ENCODE peak calls at places on chromosomes 4 and X, in five cellular contexts. A is right lobe of liver, N is IMR-90, L is body of pancreas, T is uterus. C is an unnamed sample.

GRCh38 chrX:12469296-12469695 is 321.9 kb upstream of the PRPS2 start:
- DNase-seq in A (no peak), N (no peak), L (no peak), T (no peak), C (no peak)

GRCh38 chr4:173855015-173855414 is 325.0 kb upstream of the HAND2 start:
- DNase-seq in A (no peak), N (no peak), L (no peak), T (no peak), C (no peak)

GRCh38 chrX:318068-318738 is 393 bp downstream of the GTPBP6 start:
- DNase-seq in A (peak), N (peak), L (peak), T (peak), C (peak)

GRCh38 chr4:73853246-73853704 is at the start of gene PF4V1:
- DNase-seq in A (no peak), N (no peak), L (peak), T (no peak), C (no peak)

GRCh38 chr4:15665738-15666365 is 10.7 kb upstream of the FBXL5 start:
- DNase-seq in A (no peak), N (peak), L (no peak), T (no peak), C (no peak)

GRCh38 chr4:138728566-138728965 is 287.0 kb upstream of the NOCT start:
- DNase-seq in A (no peak), N (no peak), L (no peak), T (no peak), C (no peak)

GRCh38 chr4:101163936-101164335 is 183.4 kb downstream of the PPP3CA start:
- DNase-seq in A (no peak), N (peak), L (no peak), T (no peak), C (no peak)

GRCh38 chr4:174523003-174523693 is 860 bp upstream of the HPGD start:
- DNase-seq in A (peak), N (no peak), L (no peak), T (peak), C (no peak)

GRCh38 chr4:97938141-97938540 is 205.1 kb downstream of the STPG2 start:
- DNase-seq in A (no peak), N (no peak), L (no peak), T (no peak), C (no peak)

GRCh38 chr4:37531156-37531555 is 155.0 kb downstream of the RELL1 start:
- DNase-seq in A (no peak), N (no peak), L (no peak), T (no peak), C (no peak)

GRCh38 chr4:90950385-90950841 is 823.2 kb downstream of the CCSER1 start:
- DNase-seq in A (no peak), N (no peak), L (no peak), T (no peak), C (no peak)

GRCh38 chr4:43330288-43330687 is 437.8 kb downstream of the GRXCR1 start:
- DNase-seq in A (no peak), N (peak), L (no peak), T (no peak), C (no peak)

GRCh38 chr4:186190456-186191265 is 706 bp upstream of the CYP4V2 start:
- DNase-seq in A (no peak), N (no peak), L (peak), T (no peak), C (peak)

GRCh38 chr4:20474119-20474518 is 222.4 kb downstream of the SLIT2 start:
- DNase-seq in A (no peak), N (peak), L (no peak), T (no peak), C (no peak)

GRCh38 chr4:151992301-151992700 is 231.5 kb upstream of the GATB start:
- DNase-seq in A (no peak), N (no peak), L (no peak), T (no peak), C (no peak)

GRCh38 chr4:108135549-108136209 is 33.1 kb downstream of the LEF1 start:
- DNase-seq in A (no peak), N (no peak), L (no peak), T (no peak), C (peak)

GRCh38 chr4:150297861-150298474 is 219.7 kb downstream of the DCLK2 start:
- DNase-seq in A (no peak), N (peak), L (peak), T (peak), C (peak)

GRCh38 chr4:124694961-124695598 is 17.5 kb downstream of the ANKRD50 start:
- DNase-seq in A (no peak), N (peak), L (no peak), T (no peak), C (no peak)

GRCh38 chr4:24642941-24643628 is 58.7 kb upstream of the DHX15 start:
- DNase-seq in A (no peak), N (peak), L (no peak), T (no peak), C (no peak)

GRCh38 chr4:65635051-65635821 is 35.1 kb downstream of the EPHA5 start:
- DNase-seq in A (no peak), N (no peak), L (no peak), T (no peak), C (no peak)

GRCh38 chr4:176425035-176425434 is 105.3 kb downstream of the SPCS3 start:
- DNase-seq in A (no peak), N (peak), L (no peak), T (no peak), C (no peak)

DNA sequence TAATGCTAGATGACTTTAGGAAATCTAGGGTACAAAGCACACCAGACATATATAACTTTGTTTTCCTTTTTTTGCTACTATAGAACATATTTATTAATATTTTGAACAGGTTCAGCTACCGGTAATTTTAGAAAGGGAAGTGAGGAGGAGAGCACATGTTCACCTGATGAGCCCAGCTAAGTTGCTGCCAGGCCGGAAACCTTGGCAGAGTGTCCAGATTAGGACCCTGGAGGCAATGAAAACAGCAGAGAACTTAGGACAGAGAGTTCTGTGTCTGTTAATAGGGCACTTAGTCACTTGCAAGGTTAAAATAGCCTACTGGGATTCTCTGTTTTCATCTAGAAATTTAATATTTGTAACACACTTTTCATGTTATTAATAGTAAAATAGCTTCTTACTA is 348.9 kb upstream of the CPEB2 start:
- DNase-seq in A (no peak), N (no peak), L (no peak), T (no peak), C (no peak)
- H3K27ac ChIP-seq in A (no peak), N (no peak), L (no peak), T (no peak), C (no peak)

GRCh38 chrX:17861496-17862011 is 456 bp upstream of the RAI2 start:
- DNase-seq in A (no peak), N (no peak), L (no peak), T (no peak), C (no peak)
- H3K4me3 ChIP-seq in A (no peak), N (no peak), L (peak), T (peak), C (no peak)

DNA sequence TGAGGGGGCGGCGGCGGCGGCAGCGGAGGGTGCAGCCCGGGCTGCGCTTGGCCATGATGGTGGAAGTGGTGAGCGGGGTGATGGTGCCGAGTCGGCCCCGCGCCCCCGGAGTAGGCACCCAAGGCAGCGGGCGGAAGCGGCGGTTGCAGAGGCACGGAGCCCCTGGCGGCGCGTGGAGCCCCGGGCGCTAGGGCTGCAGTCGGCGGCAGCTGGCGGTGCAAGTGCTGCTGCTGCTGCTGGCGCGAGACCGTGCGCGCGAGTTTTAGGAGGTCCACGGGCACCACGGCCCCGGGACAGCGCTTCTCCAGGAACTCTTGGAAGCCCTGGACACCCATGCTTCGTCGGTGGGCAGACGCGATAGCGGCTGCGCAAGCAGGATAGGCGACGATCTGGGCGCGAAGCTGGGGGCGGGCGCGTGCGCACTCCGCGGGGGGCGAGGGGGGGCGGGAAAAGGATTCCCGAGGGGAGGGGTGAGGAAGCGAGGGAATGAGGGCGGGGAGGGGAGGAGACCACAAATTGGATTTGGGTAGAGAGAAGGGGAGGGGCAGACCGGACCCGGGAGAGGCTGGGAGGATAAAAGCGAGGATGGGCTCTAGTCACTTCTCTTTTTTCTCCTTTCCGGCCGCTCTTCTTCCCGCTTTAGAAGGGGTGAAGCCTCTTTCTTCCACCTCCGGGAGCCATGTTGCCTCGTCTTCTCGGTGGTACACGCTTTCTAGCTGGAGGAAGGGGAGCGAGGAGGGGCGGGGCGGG is at the start of gene FAM120C:
- DNase-seq in A (peak), N (peak), L (peak), T (peak), C (peak)
- TF ChIP-seq POLR2A in A (peak), N (peak), L (no peak), T (no peak), C (no peak)

DNA sequence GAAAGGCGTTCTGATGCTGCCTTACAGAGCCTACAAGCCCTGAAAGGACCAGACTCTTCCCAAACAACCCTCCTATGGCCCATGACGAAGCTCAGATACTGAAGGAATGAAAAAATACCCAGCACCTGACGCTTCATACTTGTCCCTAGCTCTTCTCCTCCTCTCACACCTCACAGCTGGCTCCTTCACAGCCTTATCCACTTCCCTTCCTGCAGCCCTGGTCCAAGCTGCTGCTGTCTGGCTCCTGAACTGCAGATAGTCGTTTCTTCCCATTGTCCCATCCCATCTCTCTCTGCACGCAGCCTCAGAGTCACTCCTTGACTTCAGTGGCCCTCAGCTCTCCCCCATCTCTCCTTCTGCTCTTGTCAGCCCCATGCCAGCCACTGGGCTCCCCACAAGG is 56.6 kb downstream of the FAM193A start:
- DNase-seq in A (no peak), N (no peak), L (no peak), T (no peak), C (no peak)
- H3K27ac ChIP-seq in A (no peak), N (no peak), L (no peak), T (no peak), C (no peak)

GRCh38 chr4:147480502-147480890 is 401 bp upstream of the EDNRA start:
- DNase-seq in A (no peak), N (no peak), L (no peak), T (peak), C (no peak)

GRCh38 chr4:147481577-147482109 is 746 bp downstream of the EDNRA start:
- DNase-seq in A (no peak), N (no peak), L (no peak), T (peak), C (peak)

GRCh38 chr4:147482281-147482680 is 1.4 kb downstream of the EDNRA start:
- DNase-seq in A (no peak), N (no peak), L (no peak), T (no peak), C (no peak)

GRCh38 chr4:147479817-147480216 is 1.1 kb upstream of the EDNRA start:
- DNase-seq in A (no peak), N (peak), L (peak), T (peak), C (peak)

GRCh38 chr4:147480891-147481576 is at the start of gene EDNRA:
- DNase-seq in A (no peak), N (peak), L (no peak), T (peak), C (peak)
- H3K4me3 ChIP-seq in A (peak), N (peak), L (no peak), T (peak), C (peak)

DNA sequence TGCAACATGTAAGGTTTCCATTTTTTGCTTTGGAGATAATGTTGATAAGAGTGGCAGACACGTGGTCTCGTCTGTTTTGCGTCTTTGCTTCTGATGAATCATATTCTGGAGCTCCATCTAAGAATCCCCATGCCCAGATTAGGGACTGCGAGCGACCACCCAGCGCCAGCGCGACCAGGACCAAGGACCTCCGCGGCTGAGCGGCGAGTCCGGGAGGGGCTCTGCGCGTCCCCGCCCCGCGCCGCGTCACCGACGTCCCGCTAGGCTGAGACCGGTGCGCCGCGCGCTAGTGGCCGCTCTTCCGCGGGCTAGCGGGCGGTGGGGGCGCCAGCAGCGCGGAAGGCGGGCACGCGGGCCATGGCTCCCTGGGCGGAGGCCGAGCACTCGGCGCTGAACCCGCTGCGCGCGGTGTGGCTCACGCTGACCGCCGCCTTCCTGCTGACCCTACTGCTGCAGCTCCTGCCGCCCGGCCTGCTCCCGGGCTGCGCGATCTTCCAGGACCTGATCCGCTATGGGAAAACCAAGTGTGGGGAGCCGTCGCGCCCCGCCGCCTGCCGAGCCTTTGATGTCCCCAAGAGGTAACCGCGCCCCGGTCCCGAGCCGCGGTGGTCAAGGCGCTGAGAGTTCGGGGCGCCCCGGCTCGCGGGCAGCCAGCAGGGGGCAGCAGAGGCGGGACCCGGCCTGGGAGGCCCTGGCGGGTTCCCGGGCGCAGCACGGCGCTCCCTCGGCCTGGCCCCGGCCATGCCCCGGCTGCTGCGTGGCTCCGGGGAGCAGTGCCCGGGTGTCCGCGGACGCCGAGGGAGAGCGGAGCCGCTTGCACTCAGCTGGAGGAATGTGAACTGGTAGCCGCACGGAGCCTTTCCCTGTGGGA is at the start of gene SRD5A3:
- DNase-seq in A (peak), N (peak), L (peak), T (peak), C (peak)
- TF ChIP-seq POLR2A in A (peak), N (peak), L (peak), T (peak), C (peak)

GRCh38 chr4:155515444-155515843 is 138.7 kb upstream of the MAP9 start:
- DNase-seq in A (no peak), N (no peak), L (no peak), T (no peak), C (no peak)
- H3K27ac ChIP-seq in A (no peak), N (no peak), L (no peak), T (peak), C (no peak)

GRCh38 chr4:112521123-112522116 is 5.4 kb upstream of the NEUROG2 start:
- DNase-seq in A (no peak), N (no peak), L (no peak), T (no peak), C (no peak)
- H3K4me3 ChIP-seq in A (no peak), N (no peak), L (no peak), T (no peak), C (no peak)

C was measured in thyroid gland.